ENCODE peak calls at places on chromosomes 4 and X, in four cellular contexts. S, C, E and D are unnamed samples.

GRCh38 chr4:4783847-4784246 is 75.6 kb upstream of the MSX1 start:
- DNase-seq in E (no peak), S (no peak), C (no peak), D (no peak)

GRCh38 chrX:53704294-53704693 is 17.8 kb upstream of the HUWE1 start:
- DNase-seq in S (no peak), E (no peak), C (no peak), D (no peak)

GRCh38 chrX:23779025-23779424 is 3.9 kb upstream of the SAT1 start:
- DNase-seq in E (no peak), S (no peak), C (no peak), D (peak; percentile 85)

GRCh38 chr4:173001571-173001970 is 167.0 kb upstream of the GALNT7 start:
- DNase-seq in S (no peak), E (no peak), C (no peak), D (peak; percentile 82)

GRCh38 chrX:154374361-154375155 is at the start of gene FLNA:
- DNase-seq in C (no peak), S (no peak), E (peak; percentile 61), D (no peak)

GRCh38 chr4:147848634-147849033 is 116.7 kb downstream of the ARHGAP10 start:
- DNase-seq in E (no peak), S (no peak), C (no peak), D (no peak)

GRCh38 chr4:143539670-143540023 is 26.1 kb downstream of the SMARCA5 start:
- DNase-seq in C (no peak), S (no peak), E (no peak), D (no peak)

GRCh38 chr4:185416955-185417354 is 8.8 kb downstream of the UFSP2 start:
- DNase-seq in E (no peak), S (no peak), C (no peak), D (no peak)

GRCh38 chr4:38803833-38804653 is 548 bp downstream of the TLR1 start:
- DNase-seq in E (no peak), C (no peak), S (no peak), D (no peak)

GRCh38 chrX:17397074-17397473 is 22.1 kb downstream of the NHS start:
- DNase-seq in E (no peak), C (no peak), S (no peak), D (peak; percentile 23)

GRCh38 chr4:14257903-14258302 is 630.4 kb upstream of the BOD1L1 start:
- DNase-seq in E (no peak), S (no peak), C (no peak), D (no peak)

GRCh38 chrX:93874554-93874953 is 200.5 kb downstream of the FAM133A start:
- DNase-seq in E (peak; percentile 16), C (no peak), S (no peak), D (no peak)

GRCh38 chrX:10111364-10112148 is 45.2 kb upstream of the CLCN4 start:
- DNase-seq in E (no peak), S (no peak), C (no peak), D (peak; percentile 14)

GRCh38 chr4:101853691-101854090 is 63.2 kb downstream of the BANK1 start:
- DNase-seq in E (no peak), S (no peak), C (no peak), D (no peak)

GRCh38 chr4:110155632-110156031 is 42.8 kb downstream of the ELOVL6 start:
- DNase-seq in C (no peak), S (no peak), E (no peak), D (peak; percentile 12)

GRCh38 chrX:153336128-153336894 is 2.4 kb downstream of the ZNF275 start:
- DNase-seq in C (no peak), E (no peak), S (no peak), D (no peak)

GRCh38 chrX:130118396-130118795 is 8.1 kb upstream of the ELF4 start:
- DNase-seq in E (no peak), S (no peak), C (no peak), D (peak; percentile 81)

GRCh38 chr4:151768835-151769234 is 8.0 kb upstream of the GATB start:
- DNase-seq in E (no peak), C (no peak), S (no peak), D (no peak)

GRCh38 chr4:117983541-117984451 is 50.5 kb upstream of the NDST3 start:
- DNase-seq in E (no peak), S (no peak), C (no peak), D (peak; percentile 0)

GRCh38 chr4:158895797-158896442 is 127.1 kb downstream of the FNIP2 start:
- DNase-seq in E (no peak), S (no peak), C (no peak), D (peak; percentile 46)

GRCh38 chr4:7844247-7844991 is 95.2 kb downstream of the AFAP1 start:
- DNase-seq in C (peak; percentile 70), E (peak; percentile 73), S (peak; percentile 63), D (peak; percentile 99)

GRCh38 chrX:69021095-69021494 is 144.2 kb downstream of the PJA1 start:
- DNase-seq in C (no peak), E (no peak), S (no peak), D (no peak)

GRCh38 chr4:159127745-159128518 is 25.1 kb downstream of the RAPGEF2 start:
- DNase-seq in E (no peak), S (no peak), C (no peak), D (no peak)

GRCh38 chr4:16226816-16227461 is 668 bp upstream of the TAPT1 start:
- DNase-seq in C (no peak), S (no peak), E (peak; percentile 76), D (no peak)

GRCh38 chr4:88280228-88280795 is 4.0 kb downstream of the PPM1K start:
- DNase-seq in S (no peak), E (no peak), C (no peak), D (no peak)

GRCh38 chr4:116126794-116127193 is 958.6 kb downstream of the TRAM1L1 start:
- DNase-seq in E (no peak), S (no peak), C (no peak), D (no peak)

GRCh38 chr4:33453436-33453835 is 2733.3 kb downstream of the PCDH7 start:
- DNase-seq in S (no peak), C (no peak), E (no peak), D (no peak)

GRCh38 chrX:8679572-8679971 is 52.4 kb downstream of the ANOS1 start:
- DNase-seq in C (no peak), S (no peak), E (no peak), D (no peak)

GRCh38 chr4:151117371-151117962 is 18.0 kb downstream of the RPS3A start:
- DNase-seq in E (peak; percentile 65), C (peak; percentile 37), S (no peak), D (peak; percentile 69)

GRCh38 chr4:7526929-7527535 is 92.3 kb upstream of the PSAPL1 start:
- DNase-seq in C (no peak), E (no peak), S (no peak), D (no peak)

GRCh38 chr4:4666693-4667642 is 125.1 kb upstream of the STX18 start:
- DNase-seq in S (no peak), C (no peak), E (peak; percentile 28), D (no peak)

GRCh38 chr4:119300072-119300387 is 21.9 kb downstream of the FABP2 start:
- DNase-seq in C (no peak), E (peak; percentile 47), S (no peak), D (peak; percentile 59)

GRCh38 chrX:154026136-154026806 is 6.6 kb upstream of the IRAK1 start:
- DNase-seq in S (no peak), E (no peak), C (no peak), D (no peak)

GRCh38 chr4:10033191-10033881 is 12.0 kb upstream of the SLC2A9 start:
- DNase-seq in S (no peak), C (no peak), E (no peak), D (peak; percentile 71)

GRCh38 chr4:8290701-8290970 is 21.1 kb downstream of the HTRA3 start:
- DNase-seq in E (no peak), S (no peak), C (no peak), D (no peak)

DNA sequence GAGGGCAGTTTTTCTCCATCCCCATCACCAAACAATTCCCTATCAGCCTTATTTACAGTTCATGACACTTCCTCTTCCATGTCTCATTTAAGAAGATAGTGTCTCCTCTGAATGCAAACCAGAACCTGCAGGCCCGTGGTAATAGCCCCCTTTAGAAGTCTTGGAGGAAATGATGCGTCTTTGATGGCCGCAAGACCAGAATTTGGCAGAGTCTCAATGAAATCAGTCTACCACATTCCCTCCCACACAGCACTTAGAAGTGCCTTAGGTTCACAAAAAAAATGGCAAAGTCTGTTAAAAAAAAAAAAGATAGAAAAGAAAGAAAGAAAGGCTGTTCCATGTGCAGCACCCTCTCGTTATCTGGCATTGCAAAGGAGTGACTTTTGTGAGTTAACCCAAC is 2.1 kb upstream of the KDR start:
- DNase-seq in S (no peak), C (no peak), E (no peak), D (no peak)
- H3K9ac ChIP-seq in S (no peak overlapping the region), C (no peak overlapping the region), E (no peak overlapping the region), D (no peak overlapping the region)

GRCh38 chr4:128362760-128363159 is 75.1 kb upstream of the PGRMC2 start:
- DNase-seq in C (no peak), E (no peak), S (no peak), D (no peak)

GRCh38 chr4:128366212-128366611 is 78.6 kb upstream of the PGRMC2 start:
- DNase-seq in S (no peak), C (no peak), E (no peak), D (no peak)

GRCh38 chr4:128359422-128359821 is 71.8 kb upstream of the PGRMC2 start:
- DNase-seq in S (no peak), C (no peak), E (no peak), D (no peak)

GRCh38 chr4:128363966-128364365 is 76.4 kb upstream of the PGRMC2 start:
- DNase-seq in E (no peak), C (no peak), S (no peak), D (no peak)

GRCh38 chr4:128364565-128364964 is 77.0 kb upstream of the PGRMC2 start:
- DNase-seq in E (no peak), S (no peak), C (no peak), D (peak; percentile 74)
- TF ChIP-seq RAD21 in E (no peak), S (no peak), C (no peak), D (no peak)

DNA sequence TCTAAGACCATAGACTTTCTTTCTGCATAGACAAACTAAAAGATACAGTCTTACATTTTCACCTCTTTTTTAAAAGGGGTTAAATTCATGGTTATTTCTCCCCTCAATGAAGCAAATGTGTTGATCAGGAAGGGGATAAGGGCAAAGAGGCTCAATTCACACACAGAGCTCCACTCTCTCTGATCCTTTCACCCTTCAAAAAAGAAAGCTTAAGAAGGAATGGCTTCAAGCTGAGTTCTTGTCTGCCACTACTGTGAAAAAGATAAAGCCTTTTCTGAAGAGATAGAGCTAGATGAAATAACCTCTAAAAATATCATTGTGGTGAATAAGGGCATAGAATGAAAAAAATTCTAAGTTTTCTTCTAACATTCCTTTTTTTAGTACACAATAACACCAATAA is 28.3 kb downstream of the SEPSECS start:
- DNase-seq in C (no peak), S (peak; percentile 10), E (no peak), D (no peak)
- H3K9ac ChIP-seq in C (no peak overlapping the region), S (no peak overlapping the region), E (no peak overlapping the region), D (no peak overlapping the region)

DNA sequence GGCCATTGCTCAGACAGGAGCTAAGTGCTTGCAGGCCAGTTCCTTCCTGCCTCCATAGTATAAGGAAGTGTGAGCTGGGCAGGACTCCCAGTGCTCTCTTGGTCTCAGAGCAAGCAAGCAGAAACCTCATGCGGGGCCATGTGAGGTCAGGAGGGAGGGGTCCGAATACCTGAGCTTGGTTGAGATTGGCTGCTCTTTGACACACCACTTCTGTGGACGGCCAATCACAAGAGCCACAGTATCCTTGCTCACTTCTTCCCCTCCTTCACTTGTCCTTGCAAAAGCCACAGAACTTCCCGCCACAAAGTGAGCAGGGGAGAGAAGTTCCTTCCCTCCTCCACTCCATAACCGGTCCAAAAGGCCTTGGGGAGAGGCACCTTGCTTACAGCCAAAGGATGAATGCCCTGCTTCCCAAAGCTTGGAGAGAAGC is 56.7 kb downstream of the PRPS1 start:
- DNase-seq in C (no peak), E (no peak), S (no peak), D (no peak)
- TF ChIP-seq RAD21 in C (no peak), E (no peak), S (no peak), D (no peak)

GRCh38 chrX:46575586-46575985 is 2.0 kb downstream of the CHST7 start:
- DNase-seq in E (no peak), C (no peak), S (no peak), D (no peak)
- H3K9ac ChIP-seq in E (no peak overlapping the region), C (no peak overlapping the region), S (no peak overlapping the region), D (no peak overlapping the region)